ENCODE peak calls at places on chromosomes 13 and 19, in ten cellular contexts. One of them, this sample, is unnamed.

GRCh38 chr13:98143601-98144500 is 957 bp downstream of the FARP1 start:
- DNase-seq in H1: no peak
- DNase-seq in putamen: no peak
- DNase-seq in M059J: peak; percentile 51
- DNase-seq in astrocyte of the spinal cord: peak; percentile 53
- DNase-seq in upper lobe of right lung: peak; percentile 74
- DNase-seq in amniotic stem cell: no peak
- DNase-seq in tibial artery: peak; percentile 33
- DNase-seq in HEK293T: peak; percentile 16
- DNase-seq in germinal center: no peak
- DNase-seq in this sample: peak; percentile 51

GRCh38 chr13:113064534-113065405 is 40.8 kb upstream of the F7 start:
- DNase-seq in H1: no peak
- DNase-seq in putamen: no peak
- DNase-seq in M059J: peak; percentile 69
- DNase-seq in astrocyte of the spinal cord: peak; percentile 58
- DNase-seq in upper lobe of right lung: no peak
- DNase-seq in amniotic stem cell: no peak
- DNase-seq in tibial artery: no peak
- DNase-seq in HEK293T: no peak
- DNase-seq in germinal center: no peak
- DNase-seq in this sample: no peak

GRCh38 chr19:45769821-45770191 is 754 bp upstream of the SIX5 start:
- DNase-seq in H1: no peak
- DNase-seq in putamen: peak; percentile 68
- DNase-seq in M059J: no peak
- DNase-seq in astrocyte of the spinal cord: no peak
- DNase-seq in upper lobe of right lung: no peak
- DNase-seq in amniotic stem cell: no peak
- DNase-seq in tibial artery: peak; percentile 54
- DNase-seq in HEK293T: no peak
- DNase-seq in germinal center: peak; percentile 67
- DNase-seq in this sample: no peak

GRCh38 chr13:41554626-41555386 is 97.5 kb downstream of the RGCC start:
- DNase-seq in H1: no peak
- DNase-seq in putamen: no peak
- DNase-seq in M059J: peak; percentile 70
- DNase-seq in astrocyte of the spinal cord: no peak
- DNase-seq in upper lobe of right lung: no peak
- DNase-seq in amniotic stem cell: no peak
- DNase-seq in tibial artery: no peak
- DNase-seq in HEK293T: no peak
- DNase-seq in germinal center: peak; percentile 77
- DNase-seq in this sample: no peak

GRCh38 chr19:7625763-7626372 is 3.5 kb downstream of the XAB2 start:
- DNase-seq in H1: no peak
- DNase-seq in putamen: no peak
- DNase-seq in M059J: no peak
- DNase-seq in astrocyte of the spinal cord: no peak
- DNase-seq in upper lobe of right lung: peak; percentile 64
- DNase-seq in amniotic stem cell: no peak
- DNase-seq in tibial artery: no peak
- DNase-seq in HEK293T: no peak
- DNase-seq in germinal center: no peak
- DNase-seq in this sample: no peak

GRCh38 chr19:57807541-57807940 is 7.2 kb downstream of the ZNF552 start:
- DNase-seq in H1: no peak
- DNase-seq in putamen: no peak
- DNase-seq in M059J: no peak
- DNase-seq in astrocyte of the spinal cord: no peak
- DNase-seq in upper lobe of right lung: no peak
- DNase-seq in amniotic stem cell: no peak
- DNase-seq in tibial artery: no peak
- DNase-seq in HEK293T: no peak
- DNase-seq in germinal center: no peak
- DNase-seq in this sample: no peak

GRCh38 chr19:35977446-35978222 is 17.4 kb upstream of the SDHAF1 start:
- DNase-seq in H1: no peak
- DNase-seq in putamen: no peak
- DNase-seq in M059J: no peak
- DNase-seq in astrocyte of the spinal cord: no peak
- DNase-seq in upper lobe of right lung: no peak
- DNase-seq in amniotic stem cell: no peak
- DNase-seq in tibial artery: no peak
- DNase-seq in HEK293T: peak; percentile 61
- DNase-seq in germinal center: peak; percentile 69
- DNase-seq in this sample: no peak

GRCh38 chr19:1856698-1857603 is 6.4 kb downstream of the KLF16 start:
- DNase-seq in H1: no peak
- DNase-seq in putamen: no peak
- DNase-seq in M059J: peak; percentile 46
- DNase-seq in astrocyte of the spinal cord: peak; percentile 71
- DNase-seq in upper lobe of right lung: peak; percentile 92
- DNase-seq in amniotic stem cell: no peak
- DNase-seq in tibial artery: peak; percentile 76
- DNase-seq in HEK293T: no peak
- DNase-seq in germinal center: peak; percentile 82
- DNase-seq in this sample: peak; percentile 95

GRCh38 chr13:31172001-31172400 is 10.3 kb upstream of the HSPH1 start:
- DNase-seq in H1: no peak
- DNase-seq in putamen: no peak
- DNase-seq in M059J: peak; percentile 55
- DNase-seq in astrocyte of the spinal cord: no peak
- DNase-seq in upper lobe of right lung: no peak
- DNase-seq in amniotic stem cell: no peak
- DNase-seq in tibial artery: no peak
- DNase-seq in HEK293T: no peak
- DNase-seq in germinal center: no peak
- DNase-seq in this sample: peak; percentile 62

GRCh38 chr19:13938361-13939027 is at the start of gene PODNL1:
- DNase-seq in H1: no peak
- DNase-seq in putamen: no peak
- DNase-seq in M059J: peak; percentile 81
- DNase-seq in astrocyte of the spinal cord: peak; percentile 70
- DNase-seq in upper lobe of right lung: no peak
- DNase-seq in amniotic stem cell: peak; percentile 33
- DNase-seq in tibial artery: peak; percentile 68
- DNase-seq in HEK293T: no peak
- DNase-seq in germinal center: no peak
- DNase-seq in this sample: peak; percentile 66

GRCh38 chr13:24215732-24216131 is 55.2 kb downstream of the SPATA13 start:
- DNase-seq in H1: no peak
- DNase-seq in putamen: peak; percentile 64
- DNase-seq in M059J: peak; percentile 81
- DNase-seq in astrocyte of the spinal cord: peak; percentile 63
- DNase-seq in upper lobe of right lung: no peak
- DNase-seq in amniotic stem cell: no peak
- DNase-seq in tibial artery: peak; percentile 50
- DNase-seq in HEK293T: no peak
- DNase-seq in germinal center: no peak
- DNase-seq in this sample: peak; percentile 46

GRCh38 chr19:14145381-14145780 is 9.0 kb upstream of the ASF1B start:
- DNase-seq in H1: no peak
- DNase-seq in putamen: no peak
- DNase-seq in M059J: no peak
- DNase-seq in astrocyte of the spinal cord: no peak
- DNase-seq in upper lobe of right lung: no peak
- DNase-seq in amniotic stem cell: no peak
- DNase-seq in tibial artery: no peak
- DNase-seq in HEK293T: no peak
- DNase-seq in germinal center: no peak
- DNase-seq in this sample: no peak

GRCh38 chr19:12786149-12786870 is 5.0 kb upstream of the JUNB start:
- DNase-seq in H1: no peak
- DNase-seq in putamen: no peak
- DNase-seq in M059J: no peak
- DNase-seq in astrocyte of the spinal cord: no peak
- DNase-seq in upper lobe of right lung: peak; percentile 97
- DNase-seq in amniotic stem cell: no peak
- DNase-seq in tibial artery: peak; percentile 79
- DNase-seq in HEK293T: no peak
- DNase-seq in germinal center: no peak
- DNase-seq in this sample: no peak

GRCh38 chr13:102310691-102311432 is 91.0 kb downstream of the FGF14 start:
- DNase-seq in H1: no peak
- DNase-seq in putamen: no peak
- DNase-seq in M059J: no peak
- DNase-seq in astrocyte of the spinal cord: no peak
- DNase-seq in upper lobe of right lung: no peak
- DNase-seq in amniotic stem cell: no peak
- DNase-seq in tibial artery: peak; percentile 79
- DNase-seq in HEK293T: no peak
- DNase-seq in germinal center: no peak
- DNase-seq in this sample: peak; percentile 64

GRCh38 chr19:58279042-58279924 is 528 bp downstream of the ZNF8 start:
- DNase-seq in H1: peak; percentile 25
- DNase-seq in putamen: peak; percentile 52
- DNase-seq in M059J: peak; percentile 63
- DNase-seq in astrocyte of the spinal cord: peak; percentile 48
- DNase-seq in upper lobe of right lung: peak; percentile 86
- DNase-seq in amniotic stem cell: peak; percentile 43
- DNase-seq in tibial artery: peak; percentile 65
- DNase-seq in HEK293T: peak; percentile 66
- DNase-seq in germinal center: peak; percentile 47
- DNase-seq in this sample: peak; percentile 82

GRCh38 chr19:9709305-9709704 is 34.4 kb upstream of the ZNF562 start:
- DNase-seq in H1: no peak
- DNase-seq in putamen: peak; percentile 41
- DNase-seq in M059J: no peak
- DNase-seq in astrocyte of the spinal cord: no peak
- DNase-seq in upper lobe of right lung: no peak
- DNase-seq in amniotic stem cell: no peak
- DNase-seq in tibial artery: peak; percentile 45
- DNase-seq in HEK293T: no peak
- DNase-seq in germinal center: no peak
- DNase-seq in this sample: no peak

GRCh38 chr13:30862707-30863106 is 43.4 kb upstream of the MEDAG start:
- DNase-seq in H1: no peak
- DNase-seq in putamen: no peak
- DNase-seq in M059J: no peak
- DNase-seq in astrocyte of the spinal cord: peak; percentile 63
- DNase-seq in upper lobe of right lung: peak; percentile 70
- DNase-seq in amniotic stem cell: no peak
- DNase-seq in tibial artery: peak; percentile 72
- DNase-seq in HEK293T: no peak
- DNase-seq in germinal center: no peak
- DNase-seq in this sample: no peak

GRCh38 chr13:30376426-30377311 is 45.6 kb upstream of the UBE2L5 start:
- DNase-seq in H1: no peak
- DNase-seq in putamen: no peak
- DNase-seq in M059J: no peak
- DNase-seq in astrocyte of the spinal cord: no peak
- DNase-seq in upper lobe of right lung: no peak
- DNase-seq in amniotic stem cell: no peak
- DNase-seq in tibial artery: no peak
- DNase-seq in HEK293T: no peak
- DNase-seq in germinal center: peak; percentile 66
- DNase-seq in this sample: no peak

GRCh38 chr13:27925220-27925991 is 5.6 kb downstream of the PDX1 start:
- DNase-seq in H1: no peak
- DNase-seq in putamen: no peak
- DNase-seq in M059J: no peak
- DNase-seq in astrocyte of the spinal cord: no peak
- DNase-seq in upper lobe of right lung: no peak
- DNase-seq in amniotic stem cell: no peak
- DNase-seq in tibial artery: no peak
- DNase-seq in HEK293T: no peak
- DNase-seq in germinal center: no peak
- DNase-seq in this sample: no peak

GRCh38 chr13:35840991-35841604 is 290.1 kb downstream of the DCLK1 start:
- DNase-seq in H1: no peak
- DNase-seq in putamen: peak; percentile 78
- DNase-seq in M059J: no peak
- DNase-seq in astrocyte of the spinal cord: no peak
- DNase-seq in upper lobe of right lung: no peak
- DNase-seq in amniotic stem cell: no peak
- DNase-seq in tibial artery: no peak
- DNase-seq in HEK293T: no peak
- DNase-seq in germinal center: no peak
- DNase-seq in this sample: no peak

GRCh38 chr13:95784161-95784880 is 107.4 kb downstream of the DNAJC3 start:
- DNase-seq in H1: no peak
- DNase-seq in putamen: no peak
- DNase-seq in M059J: peak; percentile 76
- DNase-seq in astrocyte of the spinal cord: peak; percentile 71
- DNase-seq in upper lobe of right lung: no peak
- DNase-seq in amniotic stem cell: peak; percentile 21
- DNase-seq in tibial artery: no peak
- DNase-seq in HEK293T: no peak
- DNase-seq in germinal center: no peak
- DNase-seq in this sample: peak; percentile 54